ENCODE peak calls at places on chromosomes 2 and 18, in eight cellular contexts. One of them, this sample, is unnamed.

GRCh38 chr18:11178951-11179549 is 29.7 kb upstream of the PIEZO2 start:
- DNase-seq in H7: no peak
- DNase-seq in naive thymus-derived CD4-positive, alpha-beta T cell: no peak
- DNase-seq in kidney glomerular epithelial cell: no peak
- DNase-seq in activated CD4-positive, CD25-positive, alpha-beta regulatory T cell: no peak
- DNase-seq in 8988T: no peak
- DNase-seq in AG20443: peak
- DNase-seq in suprapubic skin: peak
- DNase-seq in this sample: no peak

GRCh38 chr2:237341872-237342271 is 72.1 kb downstream of the COL6A3 start:
- DNase-seq in H7: no peak
- DNase-seq in naive thymus-derived CD4-positive, alpha-beta T cell: no peak
- DNase-seq in kidney glomerular epithelial cell: no peak
- DNase-seq in activated CD4-positive, CD25-positive, alpha-beta regulatory T cell: no peak
- DNase-seq in 8988T: no peak
- DNase-seq in AG20443: peak
- DNase-seq in suprapubic skin: no peak
- DNase-seq in this sample: no peak

GRCh38 chr18:6752200-6752873 is 22.8 kb downstream of the ARHGAP28 start:
- DNase-seq in H7: peak
- DNase-seq in naive thymus-derived CD4-positive, alpha-beta T cell: no peak
- DNase-seq in kidney glomerular epithelial cell: peak
- DNase-seq in activated CD4-positive, CD25-positive, alpha-beta regulatory T cell: no peak
- DNase-seq in 8988T: no peak
- DNase-seq in AG20443: peak
- DNase-seq in suprapubic skin: no peak
- DNase-seq in this sample: no peak

GRCh38 chr2:101387151-101387807 is at the start of gene CREG2:
- DNase-seq in H7: peak
- DNase-seq in naive thymus-derived CD4-positive, alpha-beta T cell: peak
- DNase-seq in kidney glomerular epithelial cell: no peak
- DNase-seq in activated CD4-positive, CD25-positive, alpha-beta regulatory T cell: peak
- DNase-seq in 8988T: peak
- DNase-seq in AG20443: peak
- DNase-seq in suprapubic skin: peak
- DNase-seq in this sample: peak

GRCh38 chr2:214575030-214575949 is 164.4 kb downstream of the VWC2L start:
- DNase-seq in H7: no peak
- DNase-seq in naive thymus-derived CD4-positive, alpha-beta T cell: no peak
- DNase-seq in kidney glomerular epithelial cell: no peak
- DNase-seq in activated CD4-positive, CD25-positive, alpha-beta regulatory T cell: no peak
- DNase-seq in 8988T: no peak
- DNase-seq in AG20443: no peak
- DNase-seq in suprapubic skin: no peak
- DNase-seq in this sample: peak

GRCh38 chr2:150466770-150467640 is 20.5 kb downstream of the RND3 start:
- DNase-seq in H7: no peak
- DNase-seq in naive thymus-derived CD4-positive, alpha-beta T cell: no peak
- DNase-seq in kidney glomerular epithelial cell: peak
- DNase-seq in activated CD4-positive, CD25-positive, alpha-beta regulatory T cell: no peak
- DNase-seq in 8988T: no peak
- DNase-seq in AG20443: peak
- DNase-seq in suprapubic skin: no peak
- DNase-seq in this sample: no peak

GRCh38 chr2:241126201-241126611 is 23.1 kb downstream of the PASK start:
- DNase-seq in H7: no peak
- DNase-seq in naive thymus-derived CD4-positive, alpha-beta T cell: no peak
- DNase-seq in kidney glomerular epithelial cell: no peak
- DNase-seq in activated CD4-positive, CD25-positive, alpha-beta regulatory T cell: no peak
- DNase-seq in 8988T: no peak
- DNase-seq in AG20443: no peak
- DNase-seq in suprapubic skin: peak
- DNase-seq in this sample: no peak

GRCh38 chr2:158539176-158539895 is 82.6 kb downstream of the PKP4 start:
- DNase-seq in H7: no peak
- DNase-seq in naive thymus-derived CD4-positive, alpha-beta T cell: no peak
- DNase-seq in kidney glomerular epithelial cell: peak
- DNase-seq in activated CD4-positive, CD25-positive, alpha-beta regulatory T cell: no peak
- DNase-seq in 8988T: no peak
- DNase-seq in AG20443: no peak
- DNase-seq in suprapubic skin: no peak
- DNase-seq in this sample: no peak

GRCh38 chr2:27175330-27175729 is 26.5 kb downstream of the TCF23 start:
- DNase-seq in H7: no peak
- DNase-seq in naive thymus-derived CD4-positive, alpha-beta T cell: no peak
- DNase-seq in kidney glomerular epithelial cell: no peak
- DNase-seq in activated CD4-positive, CD25-positive, alpha-beta regulatory T cell: no peak
- DNase-seq in 8988T: no peak
- DNase-seq in AG20443: no peak
- DNase-seq in suprapubic skin: no peak
- DNase-seq in this sample: no peak